ENCODE peak calls at places on chromosome 4, in four cellular contexts. Z, T, N and O are unnamed samples.

GRCh38 chr4:180960758-180961401 is 1282.3 kb upstream of the TENM3 start:
- DNase-seq in Z (no peak), T (no peak), N (no peak), O (no peak)

GRCh38 chr4:121541696-121542095 is 155.1 kb downstream of the ANXA5 start:
- DNase-seq in Z (no peak), T (no peak), N (no peak), O (no peak)

GRCh38 chr4:1209821-1210220 is 37.4 kb upstream of the SPON2 start:
- DNase-seq in Z (no peak), T (no peak), N (peak), O (no peak)

GRCh38 chr4:141213550-141213991 is 7.1 kb upstream of the ZNF330 start:
- DNase-seq in Z (no peak), T (no peak), N (no peak), O (no peak)

GRCh38 chr4:108081251-108081650 is 87.5 kb downstream of the LEF1 start:
- DNase-seq in Z (no peak), T (no peak), N (no peak), O (no peak)

GRCh38 chr4:1593458-1593857 is 90.7 kb downstream of the FAM53A start:
- DNase-seq in Z (no peak), T (no peak), N (no peak), O (no peak)

GRCh38 chr4:55397521-55398321 is 2.0 kb downstream of the TMEM165 start:
- DNase-seq in Z (peak), T (no peak), N (peak), O (no peak)

GRCh38 chr4:128854433-128854832 is 44.9 kb downstream of the JADE1 start:
- DNase-seq in Z (no peak), T (no peak), N (peak), O (no peak)

GRCh38 chr4:121784975-121785374 is 16.1 kb upstream of the EXOSC9 start:
- DNase-seq in Z (no peak), T (no peak), N (peak), O (no peak)

GRCh38 chr4:186020106-186020792 is 48.7 kb upstream of the TLR3 start:
- DNase-seq in Z (no peak), T (no peak), N (no peak), O (no peak)

GRCh38 chr4:169492436-169493163 is 119.8 kb downstream of the NEK1 start:
- DNase-seq in Z (peak), T (no peak), N (peak), O (peak)

GRCh38 chr4:62324215-62324614 is 1124.1 kb downstream of the ADGRL3 start:
- DNase-seq in Z (no peak), T (no peak), N (peak), O (no peak)

GRCh38 chr4:54400802-54401201 is 171.7 kb downstream of the PDGFRA start:
- DNase-seq in Z (no peak), T (peak), N (peak), O (no peak)